ENCODE peak calls at places on chromosome 2, in seven cellular contexts. W is astrocyte, L is IMR-90, X is H9, N is HCT116, H is keratinocyte, U is OCI-LY7. V is an unnamed sample.

GRCh38 chr2:84963692-84964405 is 7.1 kb upstream of the KCMF1 start:
- DNase-seq in N (no peak), L (peak), U (no peak), W (peak), X (no peak), H (no peak), V (peak)

GRCh38 chr2:214649440-214650205 is 159.9 kb downstream of the BARD1 start:
- DNase-seq in U (no peak), H (no peak), N (no peak), L (peak), X (no peak), W (peak), V (peak)

GRCh38 chr2:101173707-101174295 is 22.6 kb upstream of the TBC1D8 start:
- DNase-seq in W (no peak), X (no peak), N (no peak), H (no peak), U (peak), L (no peak), V (no peak)

GRCh38 chr2:72925328-72925943 is 8.1 kb downstream of the EMX1 start:
- DNase-seq in H (no peak), L (no peak), N (no peak), W (no peak), X (peak), U (no peak), V (no peak)

GRCh38 chr2:45808294-45808693 is 156.8 kb downstream of the PRKCE start:
- DNase-seq in L (no peak), W (no peak), X (no peak), N (no peak), H (no peak), U (no peak), V (no peak)

GRCh38 chr2:165203689-165204559 is at the start of gene SCN3A:
- DNase-seq in L (peak), X (peak), U (peak), N (peak), H (no peak), W (peak), V (peak)

GRCh38 chr2:121087117-121087516 is 197.9 kb downstream of the TFCP2L1 start:
- DNase-seq in H (no peak), U (no peak), W (no peak), L (no peak), X (no peak), N (no peak), V (no peak)

GRCh38 chr2:33859791-33860461 is 260.8 kb upstream of the FAM98A start:
- DNase-seq in W (peak), H (no peak), L (no peak), U (no peak), N (no peak), X (no peak), V (no peak)

GRCh38 chr2:112121682-112122254 is 16.4 kb upstream of the FBLN7 start:
- DNase-seq in L (peak), X (no peak), U (peak), W (peak), N (peak), H (no peak), V (peak)

GRCh38 chr2:216553093-216553478 is 54.4 kb downstream of the RPL37A start:
- DNase-seq in W (peak), N (no peak), L (peak), X (peak), U (no peak), H (no peak), V (peak)

GRCh38 chr2:30797381-30798015 is 9.7 kb downstream of the CAPN13 start:
- DNase-seq in H (no peak), X (no peak), N (no peak), U (no peak), L (no peak), W (no peak), V (no peak)

GRCh38 chr2:38444247-38444646 is 67.2 kb upstream of the ATL2 start:
- DNase-seq in L (peak), W (peak), H (peak), N (peak), X (peak), U (no peak), V (peak)

GRCh38 chr2:100196786-100197494 is 54.5 kb upstream of the AFF3 start:
- DNase-seq in U (no peak), L (peak), W (peak), H (no peak), X (no peak), N (no peak), V (no peak)

GRCh38 chr2:190634381-190634780 is 14.5 kb upstream of the NAB1 start:
- DNase-seq in H (no peak), X (no peak), L (peak), U (no peak), N (no peak), W (peak), V (no peak)

GRCh38 chr2:119691189-119691588 is 12.2 kb downstream of the TMEM177 start:
- DNase-seq in H (no peak), N (no peak), X (no peak), W (no peak), U (no peak), L (no peak), V (no peak)

GRCh38 chr2:105377871-105378270 is 21.0 kb downstream of the FHL2 start:
- DNase-seq in L (no peak), X (no peak), H (no peak), N (no peak), U (no peak), W (no peak), V (no peak)

GRCh38 chr2:96927420-96928171 is 57.7 kb upstream of the SEMA4C start:
- DNase-seq in N (no peak), W (peak), X (no peak), L (no peak), U (no peak), H (no peak), V (peak)

GRCh38 chr2:232512557-232512956 is 7.6 kb upstream of the PRSS56 start:
- DNase-seq in W (no peak), U (no peak), X (no peak), H (no peak), N (no peak), L (no peak), V (no peak)

GRCh38 chr2:231361701-231362588 is 33.6 kb upstream of the B3GNT7 start:
- DNase-seq in U (peak), X (no peak), L (no peak), N (no peak), H (no peak), W (no peak), V (no peak)

GRCh38 chr2:176540995-176541394 is 271.8 kb downstream of the MTX2 start:
- DNase-seq in X (no peak), N (no peak), W (no peak), L (no peak), H (no peak), U (no peak), V (no peak)

GRCh38 chr2:219142329-219142728 is 18.3 kb downstream of the NHEJ1 start:
- DNase-seq in X (no peak), H (no peak), L (peak), N (peak), U (no peak), W (peak), V (peak)

GRCh38 chr2:232113821-232114220 is 152.3 kb downstream of the DIS3L2 start:
- DNase-seq in W (peak), N (no peak), U (no peak), L (peak), X (no peak), H (no peak), V (peak)

GRCh38 chr2:72027426-72028161 is 120.1 kb downstream of the CYP26B1 start:
- DNase-seq in H (peak), X (peak), W (peak), L (no peak), N (no peak), U (no peak), V (peak)

GRCh38 chr2:19228720-19229119 is 129.7 kb downstream of the OSR1 start:
- DNase-seq in L (no peak), W (no peak), N (no peak), U (no peak), H (peak), X (peak), V (peak)

GRCh38 chr2:115165529-115166109 is 723.2 kb downstream of the DPP10 start:
- DNase-seq in W (peak), N (no peak), U (peak), X (no peak), L (peak), H (no peak), V (peak)

GRCh38 chr2:47653909-47654789 is 128.8 kb upstream of the MSH6 start:
- DNase-seq in U (peak), H (no peak), W (no peak), L (peak), N (no peak), X (peak), V (no peak)

GRCh38 chr2:974054-974453 is 23.4 kb downstream of the SNTG2 start:
- DNase-seq in L (no peak), U (peak), X (no peak), N (no peak), H (no peak), W (no peak), V (no peak)

GRCh38 chr2:107591541-107591940 is 235.2 kb upstream of the RGPD4 start:
- DNase-seq in N (no peak), H (no peak), W (peak), X (no peak), U (no peak), L (peak), V (no peak)

GRCh38 chr2:19900536-19901200 is 1.1 kb downstream of the TTC32 start:
- DNase-seq in X (no peak), N (no peak), U (peak), W (peak), H (no peak), L (no peak), V (peak)

GRCh38 chr2:239532305-239532649 is 131.5 kb upstream of the HDAC4 start:
- DNase-seq in N (no peak), H (no peak), W (no peak), X (no peak), U (no peak), L (no peak), V (no peak)

GRCh38 chr2:101446869-101447268 is 28.0 kb downstream of the RFX8 start:
- DNase-seq in U (no peak), X (no peak), N (no peak), L (peak), W (peak), H (peak), V (peak)

GRCh38 chr2:171146633-171147032 is 14.1 kb downstream of the TLK1 start:
- DNase-seq in H (no peak), L (no peak), U (peak), W (no peak), N (no peak), X (no peak), V (peak)

GRCh38 chr2:212528106-212528856 is 10.3 kb downstream of the ERBB4 start:
- DNase-seq in N (no peak), L (no peak), H (no peak), W (no peak), X (no peak), U (no peak), V (no peak)

GRCh38 chr2:67997528-67998267 is 65.1 kb downstream of the C1D start:
- DNase-seq in H (peak), U (no peak), W (peak), N (no peak), X (no peak), L (peak), V (peak)
- H2AFZ ChIP-seq in H (peak), U (no peak), W (peak), N (no peak), X (no peak), L (peak), V (peak)

DNA sequence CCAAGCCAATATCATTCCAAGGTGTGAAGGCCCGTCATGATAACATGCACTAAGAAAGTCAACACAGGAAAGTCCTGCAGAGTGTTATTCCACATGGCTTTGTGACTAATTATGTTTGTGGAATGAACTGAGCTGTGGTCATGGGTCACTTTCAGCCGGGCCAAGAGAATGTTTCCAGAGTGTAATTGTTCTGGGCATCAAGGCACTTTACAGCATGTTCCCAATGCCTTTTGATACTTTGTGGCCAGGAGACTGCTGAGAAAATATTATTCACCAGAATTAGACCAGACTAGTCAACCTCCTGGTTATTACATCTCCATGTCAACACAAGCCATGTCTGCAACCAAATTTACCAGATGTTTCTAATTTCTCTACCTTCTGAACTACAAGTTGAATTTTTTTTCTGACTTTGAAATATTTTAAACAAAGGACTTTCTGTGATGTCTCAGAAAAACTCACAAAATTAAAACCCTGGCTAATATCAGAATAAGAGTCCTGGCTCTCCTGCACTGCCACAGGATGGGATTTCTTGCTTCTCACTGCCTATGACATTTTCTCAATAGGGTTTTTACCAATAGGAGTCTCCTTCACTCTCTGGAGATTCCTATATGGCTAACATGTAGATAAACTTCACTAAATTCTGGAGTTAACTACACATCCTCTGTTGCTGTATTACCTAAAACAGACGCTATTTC is 90.6 kb upstream of the WDR75 start:
- DNase-seq in N (no peak), H (no peak), L (peak), X (no peak), W (peak), U (no peak), V (peak)
- H3K4me2 ChIP-seq in N (no peak), H (no peak), L (peak), X (no peak), W (peak), U (no peak), V (no peak)

GRCh38 chr2:195572894-195573293 is 84.1 kb upstream of the SLC39A10 start:
- DNase-seq in U (no peak), W (no peak), L (no peak), X (no peak), H (no peak), N (no peak), V (peak)

GRCh38 chr2:195575021-195575420 is 82.0 kb upstream of the SLC39A10 start:
- DNase-seq in H (no peak), X (no peak), W (no peak), N (no peak), U (no peak), L (no peak), V (no peak)

GRCh38 chr2:195574305-195574704 is 82.7 kb upstream of the SLC39A10 start:
- DNase-seq in H (no peak), U (no peak), W (no peak), L (no peak), X (no peak), N (no peak), V (no peak)

GRCh38 chr2:195575879-195576391 is 81.1 kb upstream of the SLC39A10 start:
- DNase-seq in U (peak), X (no peak), L (peak), H (no peak), N (peak), W (peak), V (peak)

DNA sequence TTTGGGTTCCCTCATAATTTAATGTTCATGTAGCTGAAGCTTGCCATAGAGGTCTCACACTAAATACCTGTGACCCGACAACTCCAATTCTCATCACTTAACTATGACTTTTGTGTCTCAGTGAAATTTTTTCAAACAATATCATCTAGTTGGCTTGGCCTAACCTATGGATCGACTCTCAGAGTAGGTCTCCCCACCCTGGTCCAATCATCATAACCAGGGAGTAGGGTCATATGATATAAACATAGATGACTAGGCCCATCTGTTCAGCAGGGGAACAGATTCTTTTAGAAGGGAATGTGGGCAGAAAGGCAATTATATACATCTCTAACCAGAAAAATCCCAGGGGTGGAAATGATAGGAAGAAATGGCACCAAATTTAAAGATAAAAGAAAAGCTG is 83.7 kb upstream of the SLC39A10 start:
- DNase-seq in N (no peak), H (no peak), W (no peak), X (no peak), U (no peak), L (peak), V (no peak)
- H2AFZ ChIP-seq in N (no peak), H (no peak), W (no peak), X (no peak), U (no peak), L (no peak), V (no peak)

GRCh38 chr2:128442053-128442751 is 123.5 kb upstream of the HS6ST1 start:
- DNase-seq in L (peak), N (no peak), H (no peak), U (no peak), X (peak), W (no peak), V (no peak)
- H3K4me2 ChIP-seq in L (no peak), N (no peak), H (no peak), U (no peak), X (no peak), W (no peak), V (no peak)